ENCODE peak calls at places on chromosomes 13 and 19, in ten cellular contexts. One of them, this sample, is unnamed. For H3K36me3, the result is how much of the 10 kb centered on the place peaks cover.

GRCh38 chr19:35143231-35143715 is at the start of gene FXYD7:
- DNase-seq in CD4-positive, alpha-beta memory T cell: no peak
- DNase-seq in OCI-LY7: no peak
- DNase-seq in ovary: peak
- DNase-seq in cardiac muscle cell: no peak
- DNase-seq in right lobe of liver: peak
- DNase-seq in bronchial epithelial cell: no peak
- DNase-seq in thoracic aorta: no peak
- DNase-seq in esophagus squamous epithelium: no peak
- DNase-seq in mucosa of descending colon: no peak
- DNase-seq in this sample: no peak

GRCh38 chr13:98826156-98826555 is 73.7 kb upstream of the SLC15A1 start:
- DNase-seq in cardiac muscle cell: no peak
- DNase-seq in thoracic aorta: no peak
- DNase-seq in esophagus squamous epithelium: no peak
- DNase-seq in bronchial epithelial cell: no peak
- DNase-seq in CD4-positive, alpha-beta memory T cell: no peak
- DNase-seq in OCI-LY7: peak
- DNase-seq in right lobe of liver: no peak
- DNase-seq in ovary: no peak
- DNase-seq in mucosa of descending colon: no peak
- DNase-seq in this sample: no peak

GRCh38 chr19:38433268-38433733 is at the start of gene RYR1:
- DNase-seq in esophagus squamous epithelium: no peak
- DNase-seq in mucosa of descending colon: peak
- DNase-seq in CD4-positive, alpha-beta memory T cell: peak
- DNase-seq in cardiac muscle cell: peak
- DNase-seq in ovary: no peak
- DNase-seq in bronchial epithelial cell: peak
- DNase-seq in OCI-LY7: peak
- DNase-seq in thoracic aorta: no peak
- DNase-seq in right lobe of liver: peak
- DNase-seq in this sample: peak

GRCh38 chr19:18300930-18301717 is 19.7 kb upstream of the JUND start:
- DNase-seq in esophagus squamous epithelium: no peak
- DNase-seq in thoracic aorta: peak
- DNase-seq in cardiac muscle cell: peak
- DNase-seq in OCI-LY7: no peak
- DNase-seq in right lobe of liver: peak
- DNase-seq in ovary: peak
- DNase-seq in CD4-positive, alpha-beta memory T cell: no peak
- DNase-seq in bronchial epithelial cell: no peak
- DNase-seq in mucosa of descending colon: peak
- DNase-seq in this sample: no peak

GRCh38 chr13:98482476-98483444 is 94.1 kb downstream of the STK24 start:
- DNase-seq in cardiac muscle cell: peak
- DNase-seq in bronchial epithelial cell: peak
- DNase-seq in ovary: peak
- DNase-seq in thoracic aorta: no peak
- DNase-seq in esophagus squamous epithelium: no peak
- DNase-seq in OCI-LY7: peak
- DNase-seq in mucosa of descending colon: peak
- DNase-seq in CD4-positive, alpha-beta memory T cell: no peak
- DNase-seq in right lobe of liver: peak
- DNase-seq in this sample: no peak

GRCh38 chr13:79710376-79710775 is 229.4 kb downstream of the NDFIP2 start:
- DNase-seq in bronchial epithelial cell: peak
- DNase-seq in thoracic aorta: no peak
- DNase-seq in right lobe of liver: no peak
- DNase-seq in CD4-positive, alpha-beta memory T cell: no peak
- DNase-seq in cardiac muscle cell: no peak
- DNase-seq in OCI-LY7: no peak
- DNase-seq in esophagus squamous epithelium: no peak
- DNase-seq in mucosa of descending colon: no peak
- DNase-seq in ovary: no peak
- DNase-seq in this sample: no peak

GRCh38 chr13:109331898-109332297 is 454.5 kb downstream of the IRS2 start:
- DNase-seq in CD4-positive, alpha-beta memory T cell: no peak
- DNase-seq in mucosa of descending colon: no peak
- DNase-seq in bronchial epithelial cell: no peak
- DNase-seq in esophagus squamous epithelium: no peak
- DNase-seq in OCI-LY7: no peak
- DNase-seq in cardiac muscle cell: no peak
- DNase-seq in thoracic aorta: no peak
- DNase-seq in ovary: no peak
- DNase-seq in right lobe of liver: no peak
- DNase-seq in this sample: no peak

GRCh38 chr13:101649490-101650126 is 197.1 kb downstream of the ITGBL1 start:
- DNase-seq in cardiac muscle cell: no peak
- DNase-seq in esophagus squamous epithelium: no peak
- DNase-seq in OCI-LY7: no peak
- DNase-seq in CD4-positive, alpha-beta memory T cell: no peak
- DNase-seq in ovary: no peak
- DNase-seq in thoracic aorta: no peak
- DNase-seq in right lobe of liver: no peak
- DNase-seq in mucosa of descending colon: no peak
- DNase-seq in bronchial epithelial cell: peak
- DNase-seq in this sample: no peak

GRCh38 chr13:51017516-51017915 is 93.6 kb downstream of the C13orf42 start:
- DNase-seq in cardiac muscle cell: no peak
- DNase-seq in esophagus squamous epithelium: no peak
- DNase-seq in CD4-positive, alpha-beta memory T cell: no peak
- DNase-seq in mucosa of descending colon: no peak
- DNase-seq in right lobe of liver: no peak
- DNase-seq in bronchial epithelial cell: no peak
- DNase-seq in OCI-LY7: no peak
- DNase-seq in thoracic aorta: no peak
- DNase-seq in ovary: no peak
- DNase-seq in this sample: no peak

GRCh38 chr13:110826861-110827672 is 87.8 kb downstream of the ANKRD10 start:
- DNase-seq in esophagus squamous epithelium: no peak
- DNase-seq in thoracic aorta: no peak
- DNase-seq in right lobe of liver: peak
- DNase-seq in CD4-positive, alpha-beta memory T cell: no peak
- DNase-seq in mucosa of descending colon: no peak
- DNase-seq in ovary: no peak
- DNase-seq in bronchial epithelial cell: no peak
- DNase-seq in OCI-LY7: no peak
- DNase-seq in cardiac muscle cell: no peak
- DNase-seq in this sample: no peak

GRCh38 chr13:110826101-110826500 is 88.8 kb downstream of the ANKRD10 start:
- DNase-seq in right lobe of liver: no peak
- DNase-seq in bronchial epithelial cell: no peak
- DNase-seq in CD4-positive, alpha-beta memory T cell: no peak
- DNase-seq in OCI-LY7: no peak
- DNase-seq in mucosa of descending colon: no peak
- DNase-seq in esophagus squamous epithelium: no peak
- DNase-seq in ovary: no peak
- DNase-seq in cardiac muscle cell: no peak
- DNase-seq in thoracic aorta: no peak
- DNase-seq in this sample: no peak

GRCh38 chr13:110825516-110825915 is 89.4 kb downstream of the ANKRD10 start:
- DNase-seq in bronchial epithelial cell: no peak
- DNase-seq in right lobe of liver: no peak
- DNase-seq in thoracic aorta: no peak
- DNase-seq in cardiac muscle cell: no peak
- DNase-seq in esophagus squamous epithelium: no peak
- DNase-seq in OCI-LY7: no peak
- DNase-seq in CD4-positive, alpha-beta memory T cell: no peak
- DNase-seq in ovary: no peak
- DNase-seq in mucosa of descending colon: no peak
- DNase-seq in this sample: no peak

GRCh38 chr13:110828705-110829104 is 86.2 kb downstream of the ANKRD10 start:
- DNase-seq in thoracic aorta: no peak
- DNase-seq in cardiac muscle cell: no peak
- DNase-seq in right lobe of liver: no peak
- DNase-seq in OCI-LY7: no peak
- DNase-seq in bronchial epithelial cell: no peak
- DNase-seq in CD4-positive, alpha-beta memory T cell: no peak
- DNase-seq in esophagus squamous epithelium: no peak
- DNase-seq in ovary: no peak
- DNase-seq in mucosa of descending colon: no peak
- DNase-seq in this sample: no peak

DNA sequence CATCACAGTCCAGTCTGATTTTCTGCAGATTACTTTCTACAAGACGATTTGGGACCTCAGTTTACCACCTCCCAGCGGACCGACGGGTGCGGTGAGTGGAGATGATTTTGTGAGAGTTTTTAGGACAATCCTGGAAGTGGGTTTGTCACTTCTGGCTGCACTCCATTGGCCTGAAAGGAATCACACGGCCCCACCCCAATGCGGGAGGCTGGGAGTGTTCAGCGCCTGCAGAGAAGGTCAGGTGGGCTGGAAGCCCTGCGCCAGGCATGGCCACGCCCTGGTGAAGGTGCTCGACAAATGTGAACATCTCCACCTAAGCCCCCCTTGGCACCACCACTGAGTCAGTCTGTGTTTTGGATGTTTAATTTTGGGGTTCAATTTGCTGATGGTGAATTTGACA is 90.0 kb downstream of the ANKRD10 start:
- DNase-seq in bronchial epithelial cell: no peak
- DNase-seq in cardiac muscle cell: no peak
- DNase-seq in ovary: peak
- DNase-seq in mucosa of descending colon: peak
- DNase-seq in CD4-positive, alpha-beta memory T cell: no peak
- DNase-seq in thoracic aorta: no peak
- DNase-seq in esophagus squamous epithelium: no peak
- DNase-seq in right lobe of liver: no peak
- DNase-seq in OCI-LY7: no peak
- DNase-seq in this sample: no peak
- H3K36me3 ChIP-seq in bronchial epithelial cell: under half
- H3K36me3 ChIP-seq in cardiac muscle cell: under half
- H3K36me3 ChIP-seq in ovary: under half
- H3K36me3 ChIP-seq in mucosa of descending colon: under half
- H3K36me3 ChIP-seq in CD4-positive, alpha-beta memory T cell: under half
- H3K36me3 ChIP-seq in thoracic aorta: under half
- H3K36me3 ChIP-seq in esophagus squamous epithelium: under half
- H3K36me3 ChIP-seq in right lobe of liver: under half
- H3K36me3 ChIP-seq in OCI-LY7: under half
- H3K36me3 ChIP-seq in this sample: under half

DNA sequence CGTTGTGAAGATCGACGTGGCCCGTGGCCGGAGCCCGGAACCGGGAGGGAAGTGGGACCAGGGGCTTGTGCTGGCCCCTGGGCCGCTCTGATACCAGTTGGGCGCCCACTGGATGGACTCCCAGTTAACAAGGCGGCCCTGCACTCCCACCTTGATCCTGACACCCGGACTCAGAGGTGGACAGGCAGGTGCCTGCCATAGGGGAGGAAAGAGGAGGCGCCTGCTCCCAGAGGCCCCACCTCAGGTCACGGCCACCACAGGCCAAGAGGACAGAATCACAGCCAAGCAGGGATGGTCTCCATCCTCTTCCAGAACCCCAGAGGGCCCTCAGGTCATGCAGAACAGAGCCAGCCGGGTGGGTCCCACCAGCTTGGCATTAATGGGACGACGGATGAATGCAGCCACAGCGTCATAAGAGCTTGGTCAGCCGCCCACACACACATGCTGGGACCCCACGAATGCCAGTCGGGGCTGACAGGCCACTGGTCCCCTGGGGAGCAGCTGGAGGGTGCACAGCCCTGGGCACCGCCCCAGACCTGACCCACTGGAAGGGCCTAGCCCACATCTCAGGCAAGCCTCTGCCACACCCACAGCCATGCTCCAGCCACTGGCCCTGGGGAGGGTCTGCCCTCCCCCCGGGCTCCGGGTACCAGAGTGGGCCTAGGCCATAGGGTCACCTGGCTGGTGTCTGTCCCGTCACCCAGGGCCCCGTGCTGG is 9.6 kb upstream of the KLF16 start:
- DNase-seq in ovary: no peak
- DNase-seq in CD4-positive, alpha-beta memory T cell: no peak
- DNase-seq in thoracic aorta: no peak
- DNase-seq in bronchial epithelial cell: no peak
- DNase-seq in esophagus squamous epithelium: no peak
- DNase-seq in right lobe of liver: no peak
- DNase-seq in mucosa of descending colon: no peak
- DNase-seq in cardiac muscle cell: no peak
- DNase-seq in OCI-LY7: no peak
- DNase-seq in this sample: no peak
- H3K4me3 ChIP-seq in ovary: peak
- H3K4me3 ChIP-seq in CD4-positive, alpha-beta memory T cell: no peak
- H3K4me3 ChIP-seq in thoracic aorta: peak
- H3K4me3 ChIP-seq in bronchial epithelial cell: no peak
- H3K4me3 ChIP-seq in esophagus squamous epithelium: peak
- H3K4me3 ChIP-seq in right lobe of liver: peak
- H3K4me3 ChIP-seq in mucosa of descending colon: no peak
- H3K4me3 ChIP-seq in cardiac muscle cell: no peak
- H3K4me3 ChIP-seq in OCI-LY7: no peak
- H3K4me3 ChIP-seq in this sample: no peak

GRCh38 chr19:36222503-36222902 is 7.6 kb downstream of the ZNF146 start:
- DNase-seq in thoracic aorta: no peak
- DNase-seq in right lobe of liver: no peak
- DNase-seq in esophagus squamous epithelium: no peak
- DNase-seq in ovary: no peak
- DNase-seq in cardiac muscle cell: no peak
- DNase-seq in OCI-LY7: no peak
- DNase-seq in CD4-positive, alpha-beta memory T cell: no peak
- DNase-seq in bronchial epithelial cell: no peak
- DNase-seq in mucosa of descending colon: no peak
- DNase-seq in this sample: no peak

GRCh38 chr19:36221474-36221873 is 6.6 kb downstream of the ZNF146 start:
- DNase-seq in ovary: no peak
- DNase-seq in thoracic aorta: no peak
- DNase-seq in CD4-positive, alpha-beta memory T cell: no peak
- DNase-seq in bronchial epithelial cell: no peak
- DNase-seq in mucosa of descending colon: no peak
- DNase-seq in OCI-LY7: no peak
- DNase-seq in esophagus squamous epithelium: no peak
- DNase-seq in cardiac muscle cell: no peak
- DNase-seq in right lobe of liver: no peak
- DNase-seq in this sample: no peak

GRCh38 chr19:36225219-36225892 is 10.4 kb downstream of the ZNF146 start:
- DNase-seq in esophagus squamous epithelium: no peak
- DNase-seq in CD4-positive, alpha-beta memory T cell: no peak
- DNase-seq in mucosa of descending colon: no peak
- DNase-seq in OCI-LY7: no peak
- DNase-seq in cardiac muscle cell: no peak
- DNase-seq in thoracic aorta: no peak
- DNase-seq in right lobe of liver: no peak
- DNase-seq in bronchial epithelial cell: peak
- DNase-seq in ovary: no peak
- DNase-seq in this sample: no peak
- H3K36me3 ChIP-seq in esophagus squamous epithelium: under half
- H3K36me3 ChIP-seq in CD4-positive, alpha-beta memory T cell: half or more
- H3K36me3 ChIP-seq in mucosa of descending colon: under half
- H3K36me3 ChIP-seq in OCI-LY7: half or more
- H3K36me3 ChIP-seq in cardiac muscle cell: under half
- H3K36me3 ChIP-seq in thoracic aorta: under half
- H3K36me3 ChIP-seq in right lobe of liver: half or more
- H3K36me3 ChIP-seq in bronchial epithelial cell: under half
- H3K36me3 ChIP-seq in ovary: under half
- H3K36me3 ChIP-seq in this sample: half or more

DNA sequence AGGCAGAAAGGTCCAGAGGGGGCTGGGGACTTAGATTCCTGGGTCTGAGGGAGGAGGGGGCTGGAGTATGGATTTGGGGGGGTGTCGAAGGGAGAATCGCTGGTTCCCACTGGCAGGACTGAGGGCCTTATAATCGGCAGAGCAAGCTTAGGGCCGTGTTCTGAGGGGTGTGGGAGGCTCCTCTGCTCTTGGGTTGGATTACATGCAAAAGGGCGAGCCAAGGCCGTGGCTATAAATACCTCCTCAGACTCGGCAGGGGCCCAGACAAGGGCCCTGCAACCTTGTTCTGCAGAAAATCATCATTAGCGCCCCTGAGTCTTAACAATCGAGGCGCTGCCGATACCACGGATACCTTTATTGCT is 707 bp upstream of the MAMSTR start:
- DNase-seq in ovary: no peak
- DNase-seq in right lobe of liver: no peak
- DNase-seq in CD4-positive, alpha-beta memory T cell: no peak
- DNase-seq in mucosa of descending colon: no peak
- DNase-seq in esophagus squamous epithelium: no peak
- DNase-seq in thoracic aorta: no peak
- DNase-seq in bronchial epithelial cell: no peak
- DNase-seq in OCI-LY7: no peak
- DNase-seq in cardiac muscle cell: no peak
- DNase-seq in this sample: no peak
- H3K4me3 ChIP-seq in ovary: peak
- H3K4me3 ChIP-seq in right lobe of liver: no peak
- H3K4me3 ChIP-seq in CD4-positive, alpha-beta memory T cell: peak
- H3K4me3 ChIP-seq in mucosa of descending colon: peak
- H3K4me3 ChIP-seq in esophagus squamous epithelium: peak
- H3K4me3 ChIP-seq in thoracic aorta: peak
- H3K4me3 ChIP-seq in bronchial epithelial cell: no peak
- H3K4me3 ChIP-seq in OCI-LY7: peak
- H3K4me3 ChIP-seq in cardiac muscle cell: peak
- H3K4me3 ChIP-seq in this sample: peak